ENCODE peak calls at places on chromosomes 1 and 21, in six cellular contexts. Y is kidney, H is A549, B is fibroblast of lung, O is colonic mucosa, N is ovary. R is an unnamed sample.

GRCh38 chr1:229938571-229938970 is 128.5 kb upstream of the GALNT2 start:
- DNase-seq in B (no peak), N (no peak), O (no peak), Y (no peak), H (no peak), R (no peak)

GRCh38 chr1:247293047-247293446 is 37.2 kb downstream of the VN1R5 start:
- DNase-seq in H (no peak), N (no peak), Y (no peak), B (peak; percentile 84), O (no peak), R (no peak)

GRCh38 chr21:15138475-15138874 is 73.7 kb upstream of the NRIP1 start:
- DNase-seq in B (no peak), O (peak; percentile 66), H (no peak), Y (peak; percentile 68), N (peak; percentile 18), R (no peak)

GRCh38 chr1:21911205-21912001 is 25.7 kb downstream of the HSPG2 start:
- DNase-seq in H (no peak), Y (peak; percentile 94), B (peak; percentile 70), O (peak; percentile 21), N (peak; percentile 80), R (no peak)

GRCh38 chr1:225454733-225455132 is 26.9 kb upstream of the LBR start:
- DNase-seq in H (peak; percentile 68), N (no peak), B (peak; percentile 86), O (no peak), Y (peak; percentile 63), R (no peak)

GRCh38 chr1:83515566-83516169 is 483.3 kb downstream of the TTLL7 start:
- DNase-seq in B (no peak), N (no peak), H (no peak), O (no peak), Y (no peak), R (no peak)

GRCh38 chr1:18652791-18653190 is 22.1 kb downstream of the PAX7 start:
- DNase-seq in O (no peak), H (no peak), N (no peak), Y (no peak), B (no peak), R (no peak)

GRCh38 chr1:45306319-45306718 is 20.4 kb upstream of the HPDL start:
- DNase-seq in H (no peak), Y (no peak), O (no peak), N (no peak), B (peak; percentile 32), R (no peak)

GRCh38 chr1:62924983-62925790 is 141.3 kb downstream of the ATG4C start:
- DNase-seq in H (no peak), O (no peak), Y (no peak), B (no peak), N (no peak), R (no peak)

GRCh38 chr21:33901421-33902288 is 13.9 kb downstream of the ATP5PO start:
- DNase-seq in N (no peak), O (no peak), B (peak; percentile 70), H (peak; percentile 62), Y (no peak), R (peak; percentile 19)

GRCh38 chr1:153386500-153386901 is 4.4 kb downstream of the S100A8 start:
- DNase-seq in B (no peak), Y (no peak), H (no peak), O (peak; percentile 19), N (no peak), R (no peak)

GRCh38 chr21:17925900-17926299 is 106.7 kb upstream of the C21orf91 start:
- DNase-seq in Y (no peak), O (no peak), N (no peak), B (peak; percentile 27), H (no peak), R (no peak)

GRCh38 chr21:31316488-31317169 is 27.4 kb downstream of the TIAM1 start:
- DNase-seq in O (no peak), Y (no peak), B (peak; percentile 77), H (no peak), N (no peak), R (no peak)

GRCh38 chr1:174397261-174397660 is 50.5 kb upstream of the GPR52 start:
- DNase-seq in O (no peak), N (no peak), Y (no peak), B (peak; percentile 70), H (no peak), R (no peak)

GRCh38 chr1:209805875-209806760 is at the start of gene IRF6:
- DNase-seq in O (peak; percentile 98), B (peak; percentile 77), H (peak; percentile 48), Y (peak; percentile 97), N (peak; percentile 72), R (peak; percentile 71)

GRCh38 chr1:44147582-44147981 is 6.2 kb upstream of the KLF18 start:
- DNase-seq in N (no peak), Y (no peak), H (no peak), B (no peak), O (no peak), R (no peak)

GRCh38 chr1:167076136-167076710 is 14.0 kb downstream of the GPA33 start:
- DNase-seq in N (no peak), Y (no peak), H (no peak), B (no peak), O (no peak), R (no peak)

GRCh38 chr1:58409826-58410225 is 136.7 kb downstream of the OMA1 start:
- DNase-seq in Y (no peak), H (no peak), B (peak; percentile 91), N (no peak), O (no peak), R (no peak)

GRCh38 chr1:151056149-151056548 is 3.3 kb downstream of the CDC42SE1 start:
- DNase-seq in N (no peak), B (no peak), H (no peak), Y (no peak), O (peak; percentile 32), R (peak; percentile 67)

GRCh38 chr1:71565267-71565666 is 484.4 kb upstream of the ZRANB2 start:
- DNase-seq in O (no peak), Y (no peak), B (peak; percentile 42), N (no peak), H (no peak), R (no peak)

GRCh38 chr1:76723949-76724348 is 143.3 kb upstream of the ST6GALNAC5 start:
- DNase-seq in B (no peak), H (no peak), Y (no peak), O (no peak), N (no peak), R (no peak)

GRCh38 chr1:211344335-211344664 is 17.7 kb downstream of the TRAF5 start:
- DNase-seq in H (no peak), B (peak; percentile 15), N (no peak), O (no peak), Y (no peak), R (no peak)

GRCh38 chr21:45595574-45596295 is 47.8 kb upstream of the PCBP3 start:
- DNase-seq in O (no peak), Y (peak; percentile 67), N (no peak), H (no peak), B (no peak), R (no peak)

GRCh38 chr1:51639694-51640093 is 22.8 kb downstream of the OSBPL9 start:
- DNase-seq in O (no peak), N (no peak), H (no peak), B (no peak), Y (no peak), R (no peak)

GRCh38 chr1:34844252-34844634 is 15.3 kb downstream of the SMIM12 start:
- DNase-seq in N (no peak), B (no peak), Y (no peak), O (no peak), H (no peak), R (no peak)

DNA sequence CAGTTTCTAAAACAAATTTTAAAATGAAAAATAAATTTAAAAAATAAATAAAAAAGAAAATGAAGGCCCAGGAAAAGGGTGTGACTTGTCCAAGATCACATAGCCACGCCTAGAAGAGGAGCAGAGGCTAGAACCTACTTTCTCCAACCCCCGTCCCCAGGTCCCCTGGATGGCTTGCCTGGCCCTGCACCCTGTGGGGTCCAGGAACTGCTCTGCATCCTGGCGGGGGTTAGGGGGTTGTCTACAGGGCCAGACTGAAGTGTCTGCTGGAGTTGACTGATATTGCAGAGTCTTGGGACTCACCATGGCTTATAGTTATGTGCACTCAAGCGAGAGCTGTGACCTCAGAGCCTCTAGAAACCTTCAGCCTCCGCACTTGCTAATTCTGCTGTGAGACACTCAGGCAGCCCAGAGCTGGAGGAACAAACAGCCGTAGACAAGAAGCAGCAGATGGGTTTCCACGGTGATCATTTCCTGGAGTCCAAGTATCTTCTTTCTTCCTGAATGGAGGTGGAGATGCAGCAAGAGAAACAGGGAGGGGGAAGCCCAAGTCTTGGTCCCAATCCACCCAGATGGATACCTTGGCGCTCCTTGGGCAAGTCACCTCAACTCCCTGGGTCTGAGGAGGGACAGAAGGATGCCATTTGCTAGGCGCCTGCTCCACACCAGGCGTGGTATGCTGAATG is 5.2 kb upstream of the EXTL1 start:
- DNase-seq in H (no peak), Y (no peak), N (no peak), O (no peak), B (peak; percentile 69), R (no peak)
- H3K4me3 ChIP-seq in H (no peak overlapping the region), Y (no peak overlapping the region), N (no peak overlapping the region), O (no peak overlapping the region), B (no peak overlapping the region), R (no peak overlapping the region)

DNA sequence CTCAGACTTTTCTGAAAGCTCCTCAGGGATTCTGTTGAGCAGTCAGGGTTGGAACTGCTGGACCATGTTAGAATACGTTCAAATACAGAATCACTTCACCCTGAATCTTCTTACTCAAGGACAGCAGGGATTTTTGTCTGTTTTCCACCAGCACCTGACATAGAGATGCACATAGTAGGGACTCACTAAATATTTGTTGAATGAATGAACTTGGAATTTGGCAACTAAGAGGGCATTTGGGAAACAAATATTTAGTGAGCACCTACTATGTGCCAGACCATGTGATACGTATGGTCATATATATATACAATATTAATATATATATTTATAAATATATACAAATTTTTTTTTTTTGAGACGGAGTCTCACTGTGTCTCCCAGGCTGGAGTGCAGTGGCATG is 4.6 kb upstream of the FBXO42 start:
- DNase-seq in B (no peak), H (no peak), N (no peak), Y (no peak), O (no peak), R (no peak)
- H3K27ac ChIP-seq in B (no peak overlapping the region), H (no peak overlapping the region), N (no peak overlapping the region), Y (no peak overlapping the region), O (no peak overlapping the region), R (no peak overlapping the region)

GRCh38 chr1:202217516-202217915 is 23.9 kb downstream of the LGR6 start:
- DNase-seq in N (no peak), O (no peak), Y (no peak), B (no peak), H (no peak), R (no peak)
- H3K4me3 ChIP-seq in N (no peak overlapping the region), O (no peak overlapping the region), Y (no peak overlapping the region), B (no peak overlapping the region), H (no peak overlapping the region), R (no peak overlapping the region)

DNA sequence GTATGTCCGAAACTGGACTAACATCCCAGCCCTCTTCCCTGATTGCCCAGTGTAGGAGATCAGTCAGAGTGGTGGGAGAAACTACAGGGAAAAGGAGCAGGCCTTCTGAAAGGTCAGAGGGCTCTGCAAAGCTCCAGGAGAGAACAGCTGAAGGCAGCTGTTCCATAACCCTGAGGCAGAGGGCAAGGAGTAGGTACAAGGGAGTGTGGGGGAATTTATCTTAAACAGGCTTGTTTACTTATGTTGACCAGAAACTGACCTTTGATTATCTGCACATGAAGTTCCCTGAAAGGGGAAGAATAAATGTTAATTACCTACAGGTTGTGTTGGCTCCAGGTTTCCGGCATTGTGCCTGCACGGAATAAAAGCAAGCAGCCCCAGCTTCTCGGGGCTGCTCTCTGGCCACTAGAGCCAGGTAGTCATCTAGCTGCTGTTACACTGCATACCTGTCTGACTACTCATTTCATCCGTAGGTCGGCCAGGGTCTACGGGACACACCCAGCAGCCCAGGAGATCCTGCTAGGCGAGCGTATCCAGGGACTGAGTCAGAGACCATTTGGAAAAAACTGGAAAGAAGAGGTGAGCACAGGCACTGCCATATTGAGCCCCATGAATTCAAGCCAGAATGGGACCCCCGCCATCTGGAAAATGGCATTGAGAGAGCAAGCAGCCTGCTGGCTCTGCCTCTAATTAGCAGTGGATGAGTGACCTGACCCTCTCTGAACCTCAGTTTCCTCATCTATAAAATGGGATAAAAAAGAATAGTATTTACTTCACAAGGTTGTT is 14.9 kb upstream of the PAQR7 start:
- DNase-seq in N (peak; percentile 63), H (peak; percentile 80), B (peak; percentile 89), Y (peak; percentile 91), O (peak; percentile 72), R (no peak)
- H3K27ac ChIP-seq in N (no peak overlapping the region), H (peak overlapping the region; percentile 98), B (no peak overlapping the region), Y (peak overlapping the region; percentile 70), O (peak overlapping the region; percentile 69), R (no peak overlapping the region)